ENCODE peak calls at places on chromosome 6, in four cellular contexts. R is endodermal cell, M is neural crest cell, J is lower lobe of right lung. U is an unnamed sample.

GRCh38 chr6:168895102-168895812 is 358.4 kb downstream of the THBS2 start:
- DNase-seq in R (peak), M (peak), J (peak), U (no peak)

GRCh38 chr6:89693207-89693606 is 54.7 kb upstream of the LYRM2 start:
- DNase-seq in R (no peak), M (no peak), J (no peak), U (no peak)

GRCh38 chr6:135038335-135038734 is 16.3 kb downstream of the HBS1L start:
- DNase-seq in R (no peak), M (no peak), J (no peak), U (no peak)

GRCh38 chr6:21371676-21372161 is 221.8 kb upstream of the SOX4 start:
- DNase-seq in R (peak), M (no peak), J (no peak), U (peak)

GRCh38 chr6:102023977-102024657 is 630.6 kb downstream of the GRIK2 start:
- DNase-seq in R (no peak), M (no peak), J (no peak), U (no peak)

GRCh38 chr6:10719386-10720228 is 3.3 kb upstream of the TMEM14C start:
- DNase-seq in R (no peak), M (no peak), J (no peak), U (no peak)

GRCh38 chr6:62265906-62266305 is 20.1 kb downstream of the KHDRBS2 start:
- DNase-seq in R (no peak), M (no peak), J (no peak), U (no peak)

GRCh38 chr6:116450769-116451740 is 10.1 kb upstream of the CALHM6 start:
- DNase-seq in R (no peak), M (no peak), J (peak), U (no peak)

DNA sequence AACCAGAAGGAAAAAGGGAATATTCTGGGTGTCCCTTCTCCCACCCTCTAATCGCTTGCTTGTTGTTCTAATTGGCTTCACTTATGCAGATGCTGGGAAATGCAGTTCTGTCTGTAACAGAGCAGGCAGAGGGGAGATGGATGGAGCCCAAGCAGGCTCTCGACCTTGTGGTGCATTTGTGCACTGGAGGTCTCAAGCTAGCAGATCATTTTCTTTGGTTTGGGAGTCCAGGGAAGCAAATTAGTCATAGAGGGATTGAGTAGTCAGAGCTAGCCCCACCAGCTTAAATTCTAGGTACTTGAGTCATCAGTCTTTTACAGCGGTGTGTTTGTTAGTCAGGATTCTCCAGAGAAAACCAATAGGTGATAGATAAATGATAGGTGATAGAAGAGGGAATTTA is 234.7 kb upstream of the ECI2 start:
- DNase-seq in R (peak), M (no peak), J (no peak), U (peak)
- TF ChIP-seq CTCF in R (no peak), M (no peak), J (no peak), U (no peak)

DNA sequence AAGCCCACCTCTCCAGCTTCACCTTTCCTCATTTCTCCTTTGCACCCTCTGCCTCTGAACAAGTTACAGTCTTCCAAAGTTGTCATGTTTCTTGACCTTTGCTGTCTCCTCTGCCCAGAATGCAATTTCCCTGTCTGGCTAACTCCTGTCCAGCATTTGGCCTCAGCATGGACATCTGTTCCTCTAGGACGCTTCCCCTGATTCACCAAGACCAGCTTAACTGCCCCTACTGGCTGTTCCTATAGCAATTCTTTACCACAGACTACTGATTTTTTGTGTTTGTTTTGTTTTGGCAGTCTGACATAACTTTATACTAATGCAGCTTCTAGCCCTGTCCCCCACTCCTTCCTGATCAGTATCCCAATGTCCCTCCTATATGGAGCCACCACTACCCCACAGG is 13.4 kb downstream of the GNL1 start:
- DNase-seq in R (peak), M (no peak), J (no peak), U (no peak)
- TF ChIP-seq CTCF in R (peak), M (no peak), J (no peak), U (no peak)

GRCh38 chr6:100078509-100078908 is 84.5 kb upstream of the MCHR2 start:
- DNase-seq in R (peak), M (no peak), J (no peak), U (no peak)
- TF ChIP-seq CTCF in R (peak), M (peak), J (no peak), U (peak)

GRCh38 chr6:137192821-137193220 is 19.4 kb upstream of the IL22RA2 start:
- DNase-seq in R (no peak), M (no peak), J (no peak), U (no peak)
- TF ChIP-seq CTCF in R (no peak), M (no peak), J (no peak), U (no peak)

GRCh38 chr6:160520043-160520904 is 143.8 kb downstream of the LPA start:
- DNase-seq in R (peak), M (peak), J (peak), U (no peak)
- TF ChIP-seq CTCF in R (no peak), M (peak), J (no peak), U (no peak)

DNA sequence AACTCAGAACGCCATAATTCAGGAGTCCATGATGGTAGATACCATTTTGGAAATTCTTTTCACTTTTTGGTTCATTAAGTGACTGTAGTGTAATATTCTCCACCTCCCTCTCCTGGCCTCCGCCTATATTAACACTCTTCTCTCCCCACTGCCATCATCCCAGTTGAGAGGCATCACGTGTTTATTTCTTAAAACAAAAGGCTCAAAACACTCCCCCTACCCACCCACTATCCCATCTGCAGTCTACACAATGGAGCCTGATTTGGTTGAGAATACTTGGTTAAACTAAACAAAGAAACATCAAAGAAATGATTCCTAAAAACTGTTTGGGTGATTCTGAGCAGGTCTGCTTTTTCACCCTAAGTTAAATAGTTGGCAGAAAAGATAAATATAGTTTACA is 5.8 kb downstream of the TFAP2B start:
- DNase-seq in R (no peak), M (no peak), J (no peak), U (no peak)
- TF ChIP-seq CTCF in R (no peak), M (no peak), J (no peak), U (no peak)

GRCh38 chr6:43865086-43865485 is 95.1 kb downstream of the VEGFA start:
- DNase-seq in R (no peak), M (no peak), J (no peak), U (no peak)

GRCh38 chr6:43868467-43868866 is 98.5 kb downstream of the VEGFA start:
- DNase-seq in R (no peak), M (no peak), J (no peak), U (no peak)

GRCh38 chr6:43865947-43866346 is 95.9 kb downstream of the VEGFA start:
- DNase-seq in R (no peak), M (no peak), J (peak), U (no peak)

GRCh38 chr6:43869091-43869710 is 99.2 kb downstream of the VEGFA start:
- DNase-seq in R (no peak), M (no peak), J (peak), U (no peak)

GRCh38 chr6:43867246-43867645 is 97.2 kb downstream of the VEGFA start:
- DNase-seq in R (no peak), M (no peak), J (peak), U (no peak)
- TF ChIP-seq CTCF in R (no peak), M (no peak), J (no peak), U (no peak)

DNA sequence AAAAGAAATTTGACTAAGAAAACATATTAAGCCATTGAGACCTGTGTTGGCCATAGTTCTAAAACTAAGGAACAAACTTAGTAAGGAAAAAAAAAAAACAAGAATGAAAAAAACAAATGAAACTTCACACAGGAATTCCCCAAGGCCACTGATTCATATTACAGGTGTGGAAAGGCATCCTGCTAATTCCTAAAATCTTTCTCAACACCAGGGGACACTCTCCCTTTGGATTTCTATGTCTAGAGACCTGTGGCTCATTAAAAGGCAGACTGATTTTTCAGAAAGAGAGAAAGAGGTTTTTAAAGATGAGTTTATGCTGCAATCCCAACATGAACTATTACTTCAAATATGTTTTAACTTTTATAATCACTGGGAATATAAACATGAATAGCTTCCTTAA is at the start of gene OR12D1:
- DNase-seq in R (no peak), M (no peak), J (no peak), U (no peak)
- TF ChIP-seq CTCF in R (peak), M (peak), J (no peak), U (no peak)

U was measured in AG09309.